ENCODE peak calls at places on chromosomes 12 and 14, in seven cellular contexts. D is psoas muscle, J is spleen, K is substantia nigra, O is IMR-90, G is neuronal stem cell, Y is fibroblast of lung. L is an unnamed sample.

GRCh38 chr12:115383668-115384067 is 699.7 kb upstream of the TBX3 start:
- DNase-seq in D (no peak), J (no peak), K (no peak), O (peak), G (no peak), Y (peak), L (no peak)

GRCh38 chr14:93133476-93133875 is 17.8 kb upstream of the ITPK1 start:
- DNase-seq in D (no peak), J (no peak), K (no peak), O (peak), G (no peak), Y (no peak), L (no peak)

GRCh38 chr14:58100735-58101368 is 51.2 kb downstream of the ARMH4 start:
- DNase-seq in D (no peak), J (no peak), K (no peak), O (peak), G (no peak), Y (peak), L (no peak)

GRCh38 chr14:102923920-102924486 is 1.5 kb downstream of the AMN start:
- DNase-seq in D (no peak), J (no peak), K (no peak), O (no peak), G (no peak), Y (no peak), L (no peak)

GRCh38 chr12:109458086-109458485 is 19.0 kb downstream of the KCTD10 start:
- DNase-seq in D (no peak), J (no peak), K (no peak), O (peak), G (no peak), Y (peak), L (no peak)

GRCh38 chr12:66017736-66018135 is 112.8 kb downstream of the LLPH start:
- DNase-seq in D (no peak), J (no peak), K (no peak), O (peak), G (no peak), Y (no peak), L (no peak)

GRCh38 chr12:128823216-128823915 is 392 bp downstream of the SLC15A4 start:
- DNase-seq in D (peak), J (peak), K (no peak), O (no peak), G (no peak), Y (no peak), L (no peak)

GRCh38 chr14:50303744-50304471 is 8.1 kb downstream of the L2HGDH start:
- DNase-seq in D (no peak), J (no peak), K (no peak), O (peak), G (no peak), Y (peak), L (no peak)

GRCh38 chr12:127802271-127802670 is 464.7 kb upstream of the TMEM132C start:
- DNase-seq in D (no peak), J (no peak), K (no peak), O (no peak), G (no peak), Y (no peak), L (no peak)

GRCh38 chr14:83463500-83464098 is 1929.9 kb upstream of the SEL1L start:
- DNase-seq in D (no peak), J (no peak), K (peak), O (peak), G (peak), Y (peak), L (no peak)

GRCh38 chr14:78227466-78228077 is 57.4 kb downstream of the NRXN3 start:
- DNase-seq in D (no peak), J (no peak), K (no peak), O (no peak), G (no peak), Y (no peak), L (no peak)

GRCh38 chr14:93032301-93032929 is 83.3 kb downstream of the ITPK1 start:
- DNase-seq in D (peak), J (peak), K (no peak), O (no peak), G (no peak), Y (no peak), L (no peak)

GRCh38 chr12:21413369-21414277 is 23.8 kb upstream of the PYROXD1 start:
- DNase-seq in D (no peak), J (no peak), K (no peak), O (no peak), G (no peak), Y (peak), L (no peak)

GRCh38 chr14:52342849-52343606 is 28.9 kb downstream of the PTGER2 start:
- DNase-seq in D (no peak), J (no peak), K (no peak), O (peak), G (no peak), Y (peak), L (no peak)

GRCh38 chr14:78005325-78005724 is 164.8 kb upstream of the NRXN3 start:
- DNase-seq in D (no peak), J (no peak), K (no peak), O (no peak), G (no peak), Y (peak), L (no peak)

GRCh38 chr12:7068994-7069346 is 8.5 kb downstream of the C1S start:
- DNase-seq in D (no peak), J (no peak), K (no peak), O (no peak), G (no peak), Y (no peak), L (no peak)

GRCh38 chr12:7072024-7072423 is 11.5 kb downstream of the C1S start:
- DNase-seq in D (no peak), J (no peak), K (no peak), O (no peak), G (no peak), Y (no peak), L (no peak)

GRCh38 chr12:7068240-7068993 is 7.9 kb downstream of the C1S start:
- DNase-seq in D (peak), J (no peak), K (no peak), O (peak), G (no peak), Y (peak), L (no peak)

GRCh38 chr12:7067096-7067495 is 6.6 kb downstream of the C1S start:
- DNase-seq in D (no peak), J (no peak), K (no peak), O (no peak), G (no peak), Y (no peak), L (no peak)

DNA sequence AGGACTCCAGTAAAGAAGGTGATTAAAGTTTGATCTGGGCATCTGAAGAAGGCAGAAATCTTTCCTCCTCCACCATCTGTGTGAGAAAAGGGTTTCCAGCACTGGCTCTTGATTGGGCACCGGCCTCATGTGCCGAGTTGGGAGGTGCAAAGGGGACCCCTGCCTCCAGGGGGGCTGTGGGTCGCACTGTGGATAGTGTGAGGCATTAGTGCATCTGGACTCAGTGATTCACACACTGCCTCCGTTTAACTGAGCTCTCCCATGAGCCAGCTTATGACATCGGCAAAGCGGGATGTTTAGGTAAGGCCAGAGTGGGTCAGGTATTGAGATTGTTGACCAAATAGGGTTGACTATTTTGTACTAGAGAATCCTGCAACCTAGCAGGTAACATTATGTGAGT is 8.9 kb downstream of the C1S start:
- DNase-seq in D (peak), J (no peak), K (no peak), O (no peak), G (no peak), Y (no peak), L (no peak)
- H3K27ac ChIP-seq in D (peak), J (no peak), K (no peak), O (no peak), G (no peak), Y (no peak), L (no peak)

GRCh38 chr12:9673404-9674225 is 4.1 kb downstream of the CLEC2D start:
- DNase-seq in D (peak), J (peak), K (peak), O (peak), G (no peak), Y (peak), L (peak)
- H3K27ac ChIP-seq in D (no peak), J (peak), K (no peak), O (no peak), G (no peak), Y (no peak), L (peak)

GRCh38 chr14:71163050-71163841 is 256.0 kb downstream of the PCNX1 start:
- DNase-seq in D (no peak), J (no peak), K (no peak), O (no peak), G (no peak), Y (no peak), L (no peak)

GRCh38 chr14:71166434-71166833 is 259.2 kb downstream of the PCNX1 start:
- DNase-seq in D (no peak), J (no peak), K (peak), O (peak), G (no peak), Y (peak), L (no peak)

GRCh38 chr14:71165650-71166049 is 258.4 kb downstream of the PCNX1 start:
- DNase-seq in D (no peak), J (no peak), K (no peak), O (no peak), G (no peak), Y (peak), L (no peak)

GRCh38 chr14:71163842-71164500 is 256.7 kb downstream of the PCNX1 start:
- DNase-seq in D (no peak), J (no peak), K (no peak), O (no peak), G (no peak), Y (no peak), L (no peak)

GRCh38 chr14:71165121-71165574 is 257.9 kb downstream of the PCNX1 start:
- DNase-seq in D (no peak), J (peak), K (no peak), O (peak), G (no peak), Y (peak), L (no peak)
- H3K27ac ChIP-seq in D (no peak), J (no peak), K (no peak), O (no peak), G (no peak), Y (no peak), L (no peak)

GRCh38 chr14:105527381-105528196 is 1.2 kb downstream of the TMEM121 start:
- DNase-seq in D (no peak), J (peak), K (no peak), O (no peak), G (no peak), Y (no peak), L (no peak)

GRCh38 chr14:105525326-105525725 is 1.1 kb upstream of the TMEM121 start:
- DNase-seq in D (peak), J (no peak), K (no peak), O (no peak), G (no peak), Y (no peak), L (no peak)

GRCh38 chr14:105528197-105528858 is 1.9 kb downstream of the TMEM121 start:
- DNase-seq in D (peak), J (peak), K (peak), O (peak), G (peak), Y (peak), L (peak)

GRCh38 chr14:105526781-105527380 is 498 bp downstream of the TMEM121 start:
- DNase-seq in D (peak), J (peak), K (no peak), O (no peak), G (no peak), Y (no peak), L (no peak)

GRCh38 chr14:105525861-105526780 is at the start of gene TMEM121:
- DNase-seq in D (peak), J (peak), K (peak), O (no peak), G (peak), Y (no peak), L (no peak)
- H3K27ac ChIP-seq in D (no peak), J (no peak), K (peak), O (no peak), G (no peak), Y (no peak), L (no peak)

DNA sequence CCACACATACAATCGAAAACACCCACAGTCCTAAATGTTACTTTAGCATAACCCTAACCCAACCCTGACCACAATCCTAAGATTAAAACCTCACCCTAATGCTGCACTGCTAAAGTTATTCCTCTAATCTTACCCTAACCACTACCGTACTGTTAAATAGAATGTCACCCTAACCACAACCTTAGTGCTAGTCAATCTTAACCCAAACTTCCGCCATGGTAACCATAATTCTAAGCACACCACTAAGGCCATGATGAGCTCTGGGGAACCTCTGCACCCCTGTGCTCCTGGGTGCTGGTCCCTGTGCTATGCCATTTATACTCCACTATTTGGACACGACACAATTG is 38.0 kb downstream of the LTBP2 start:
- DNase-seq in D (no peak), J (peak), K (no peak), O (no peak), G (no peak), Y (peak), L (no peak)
- H3K27ac ChIP-seq in D (no peak), J (no peak), K (no peak), O (peak), G (no peak), Y (peak), L (no peak)

GRCh38 chr12:107351109-107351508 is 257.8 kb upstream of the CRY1 start:
- DNase-seq in D (no peak), J (no peak), K (no peak), O (no peak), G (no peak), Y (no peak), L (no peak)

GRCh38 chr12:107351716-107352115 is 258.4 kb upstream of the CRY1 start:
- DNase-seq in D (no peak), J (no peak), K (no peak), O (peak), G (no peak), Y (no peak), L (no peak)

GRCh38 chr12:107355004-107355565 is 261.7 kb upstream of the CRY1 start:
- DNase-seq in D (no peak), J (no peak), K (no peak), O (no peak), G (no peak), Y (no peak), L (no peak)

GRCh38 chr12:107353312-107353711 is 260.0 kb upstream of the CRY1 start:
- DNase-seq in D (no peak), J (no peak), K (no peak), O (no peak), G (no peak), Y (no peak), L (no peak)

DNA sequence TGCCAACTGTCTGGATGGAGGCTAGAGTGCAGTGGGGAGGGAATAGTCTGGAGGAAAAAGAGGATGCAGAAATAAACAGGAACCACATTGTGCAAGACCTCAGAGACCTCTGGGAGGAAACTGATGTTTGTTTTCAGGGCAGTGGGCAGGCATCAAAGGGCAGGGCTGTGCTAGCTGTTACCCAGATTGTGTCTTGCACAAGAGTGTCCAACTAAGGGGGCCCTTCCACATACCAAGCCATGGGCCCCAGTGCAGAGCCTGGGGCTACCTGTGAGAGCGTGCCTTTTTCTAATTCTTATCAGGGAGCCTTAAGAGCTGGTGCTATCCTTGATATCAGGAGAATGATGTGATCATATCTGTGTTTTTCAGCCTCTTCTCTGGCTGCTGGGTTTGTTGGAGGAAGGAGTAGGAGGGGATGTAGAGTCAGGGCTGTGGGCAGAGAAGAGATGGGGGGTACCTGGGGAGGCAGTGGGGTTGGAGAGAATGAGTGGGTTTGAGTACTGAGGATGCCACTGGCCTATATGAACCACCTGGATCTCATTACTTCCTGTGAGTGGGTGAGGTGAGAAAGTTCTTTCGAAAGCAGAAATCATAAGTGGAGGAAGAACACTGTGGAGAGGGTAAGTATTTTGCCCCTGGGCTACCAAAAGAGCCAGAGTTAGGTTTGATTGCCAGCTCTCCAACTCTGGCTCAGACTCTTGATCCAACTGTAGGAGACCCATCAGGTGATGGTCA is 259.2 kb upstream of the CRY1 start:
- DNase-seq in D (no peak), J (no peak), K (no peak), O (no peak), G (no peak), Y (no peak), L (no peak)
- H3K27ac ChIP-seq in D (no peak), J (no peak), K (no peak), O (no peak), G (no peak), Y (no peak), L (no peak)

GRCh38 chr14:101729382-101729781 is 32.1 kb upstream of the PPP2R5C start:
- DNase-seq in D (no peak), J (no peak), K (no peak), O (no peak), G (no peak), Y (no peak), L (no peak)
- H3K27ac ChIP-seq in D (no peak), J (no peak), K (no peak), O (no peak), G (no peak), Y (no peak), L (no peak)

DNA sequence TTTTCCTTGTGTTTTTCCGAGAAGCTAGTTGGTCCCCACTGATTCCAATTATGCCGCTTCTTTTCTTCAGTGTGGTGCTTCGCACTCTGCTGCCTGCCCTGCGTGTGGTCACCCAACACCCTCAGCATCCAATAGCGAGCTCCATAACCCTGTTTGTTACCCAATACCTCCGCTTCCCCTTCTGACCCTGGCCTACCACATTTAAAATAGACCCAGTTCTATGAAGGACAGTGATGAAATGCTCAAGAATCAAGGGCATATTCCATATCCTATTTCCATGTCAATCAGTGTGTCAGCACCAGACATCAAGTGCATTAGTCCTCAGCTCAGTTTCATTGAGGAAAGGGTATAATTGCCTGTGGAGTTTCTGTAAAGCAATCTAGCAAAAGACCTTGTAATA is 9.5 kb downstream of the NDRG2 start:
- DNase-seq in D (peak), J (no peak), K (no peak), O (no peak), G (no peak), Y (no peak), L (no peak)
- H3K27ac ChIP-seq in D (peak), J (no peak), K (peak), O (no peak), G (no peak), Y (no peak), L (no peak)

DNA sequence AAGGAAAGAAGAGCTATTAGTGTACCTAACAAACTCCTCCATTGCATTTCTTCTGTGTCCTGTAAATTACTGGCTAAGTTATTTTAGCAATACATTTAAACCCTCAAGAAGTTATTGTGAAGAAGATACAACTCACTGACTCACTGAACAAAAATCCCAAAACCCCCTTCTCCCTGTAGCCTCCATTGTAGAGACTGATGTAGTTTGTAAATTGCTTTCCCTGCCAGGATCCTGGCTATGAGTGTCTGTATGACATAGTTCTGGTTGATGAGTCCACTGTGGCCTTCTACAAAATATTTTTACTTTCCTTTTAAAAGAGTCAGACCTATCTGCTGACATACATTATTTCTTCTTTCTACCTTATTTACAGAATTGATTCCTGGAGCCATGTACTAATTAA is 155.6 kb downstream of the SLC6A15 start:
- DNase-seq in D (no peak), J (no peak), K (no peak), O (peak), G (no peak), Y (peak), L (no peak)
- H3K27ac ChIP-seq in D (no peak), J (no peak), K (no peak), O (no peak), G (no peak), Y (no peak), L (no peak)

DNA sequence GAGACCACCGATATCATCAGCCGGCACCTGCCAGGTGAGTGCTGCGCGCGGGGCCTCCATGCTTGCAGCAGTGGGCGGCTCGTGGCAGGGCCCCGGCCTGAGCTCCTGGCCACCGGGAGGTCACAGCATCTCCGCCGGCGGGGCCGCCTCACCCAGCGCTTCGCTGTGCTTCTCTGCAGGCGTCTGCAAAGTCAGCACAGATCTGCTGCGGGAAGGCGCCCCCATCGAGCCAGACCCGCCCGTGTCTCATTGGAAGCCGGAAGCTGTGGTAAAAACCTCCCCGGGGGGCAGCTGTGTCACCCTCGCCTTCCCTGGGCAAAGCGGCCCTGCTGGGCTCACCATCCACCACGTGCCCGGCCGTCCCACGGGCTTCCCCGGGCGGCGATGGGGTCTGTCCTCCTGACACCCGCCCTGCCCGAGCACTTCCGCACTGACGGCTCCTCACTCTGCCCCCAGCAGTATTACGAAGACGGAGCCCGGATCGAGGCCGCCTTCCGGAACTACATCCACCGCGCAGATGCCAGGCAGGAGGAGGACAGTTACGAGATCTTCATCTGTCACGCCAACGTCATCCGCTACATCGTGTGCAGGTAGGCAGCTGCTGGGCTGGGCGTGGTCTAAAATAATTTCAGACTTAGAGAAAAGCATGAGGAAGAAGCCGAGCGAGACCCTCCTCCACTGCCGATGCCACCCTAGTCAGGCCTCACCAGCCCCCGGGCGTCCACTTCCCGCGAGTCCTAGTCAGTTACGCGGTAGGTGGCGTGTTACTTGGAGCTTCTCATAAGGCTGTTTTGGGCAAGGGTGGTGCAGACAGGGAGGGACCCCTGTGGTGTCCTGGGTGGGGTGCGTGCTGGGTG is 7.1 kb downstream of the PGAM5 start:
- DNase-seq in D (peak), J (no peak), K (no peak), O (no peak), G (no peak), Y (no peak), L (no peak)
- H3K27ac ChIP-seq in D (no peak), J (no peak), K (no peak), O (no peak), G (no peak), Y (no peak), L (no peak)